ENCODE peak calls at places on chromosome 10, in five cellular contexts. One of them, this sample, is unnamed.

GRCh38 chr10:28326516-28327493 is 23.9 kb upstream of the MPP7 start:
- DNase-seq in tibial nerve: no peak
- DNase-seq in mammary epithelial cell: peak
- DNase-seq in endothelial cell of umbilical vein: peak
- DNase-seq in Panc1: no peak
- DNase-seq in this sample: peak

GRCh38 chr10:44864042-44864436 is 47.1 kb upstream of the TMEM72 start:
- DNase-seq in tibial nerve: no peak
- DNase-seq in mammary epithelial cell: peak
- DNase-seq in endothelial cell of umbilical vein: peak
- DNase-seq in Panc1: no peak
- DNase-seq in this sample: no peak

GRCh38 chr10:70374775-70375614 is 7.4 kb downstream of the LRRC20 start:
- DNase-seq in mammary epithelial cell: no peak
- DNase-seq in tibial nerve: no peak
- DNase-seq in endothelial cell of umbilical vein: peak
- DNase-seq in Panc1: no peak
- DNase-seq in this sample: no peak

GRCh38 chr10:60399343-60399742 is 9.7 kb upstream of the ANK3 start:
- DNase-seq in mammary epithelial cell: peak
- DNase-seq in endothelial cell of umbilical vein: no peak
- DNase-seq in tibial nerve: no peak
- DNase-seq in Panc1: no peak
- DNase-seq in this sample: no peak

GRCh38 chr10:4568731-4569130 is 257.3 kb upstream of the AKR1E2 start:
- DNase-seq in endothelial cell of umbilical vein: no peak
- DNase-seq in tibial nerve: no peak
- DNase-seq in mammary epithelial cell: no peak
- DNase-seq in Panc1: no peak
- DNase-seq in this sample: no peak

GRCh38 chr10:37952051-37952815 is 24.2 kb downstream of the ZNF25 start:
- DNase-seq in tibial nerve: no peak
- DNase-seq in Panc1: no peak
- DNase-seq in mammary epithelial cell: no peak
- DNase-seq in endothelial cell of umbilical vein: no peak
- DNase-seq in this sample: no peak

GRCh38 chr10:125144693-125145623 is 15.4 kb downstream of the CTBP2 start:
- DNase-seq in mammary epithelial cell: peak
- DNase-seq in endothelial cell of umbilical vein: no peak
- DNase-seq in tibial nerve: no peak
- DNase-seq in Panc1: no peak
- DNase-seq in this sample: no peak

GRCh38 chr10:118481871-118482270 is 113.6 kb downstream of the PRLHR start:
- DNase-seq in Panc1: no peak
- DNase-seq in endothelial cell of umbilical vein: no peak
- DNase-seq in mammary epithelial cell: no peak
- DNase-seq in tibial nerve: no peak
- DNase-seq in this sample: no peak

GRCh38 chr10:70915806-70916205 is 27.4 kb upstream of the PCBD1 start:
- DNase-seq in mammary epithelial cell: no peak
- DNase-seq in tibial nerve: no peak
- DNase-seq in Panc1: no peak
- DNase-seq in endothelial cell of umbilical vein: no peak
- DNase-seq in this sample: peak

GRCh38 chr10:26437637-26438461 is at the start of gene APBB1IP:
- DNase-seq in endothelial cell of umbilical vein: no peak
- DNase-seq in mammary epithelial cell: no peak
- DNase-seq in tibial nerve: peak
- DNase-seq in Panc1: no peak
- DNase-seq in this sample: peak

GRCh38 chr10:1933215-1933614 is 195.9 kb upstream of the ADARB2 start:
- DNase-seq in mammary epithelial cell: no peak
- DNase-seq in endothelial cell of umbilical vein: no peak
- DNase-seq in tibial nerve: no peak
- DNase-seq in Panc1: no peak
- DNase-seq in this sample: no peak

GRCh38 chr10:23994459-23995046 is 214.4 kb upstream of the KIAA1217 start:
- DNase-seq in mammary epithelial cell: peak
- DNase-seq in tibial nerve: peak
- DNase-seq in Panc1: peak
- DNase-seq in endothelial cell of umbilical vein: peak
- DNase-seq in this sample: peak

GRCh38 chr10:115082521-115082920 is 10.6 kb upstream of the ATRNL1 start:
- DNase-seq in tibial nerve: no peak
- DNase-seq in endothelial cell of umbilical vein: peak
- DNase-seq in mammary epithelial cell: peak
- DNase-seq in Panc1: no peak
- DNase-seq in this sample: no peak

GRCh38 chr10:5971886-5972285 is 5.5 kb downstream of the IL15RA start:
- DNase-seq in mammary epithelial cell: no peak
- DNase-seq in endothelial cell of umbilical vein: no peak
- DNase-seq in tibial nerve: no peak
- DNase-seq in Panc1: no peak
- DNase-seq in this sample: no peak

GRCh38 chr10:14547826-14548225 is 217.1 kb upstream of the FRMD4A start:
- DNase-seq in Panc1: no peak
- DNase-seq in endothelial cell of umbilical vein: no peak
- DNase-seq in tibial nerve: no peak
- DNase-seq in mammary epithelial cell: no peak
- DNase-seq in this sample: no peak

GRCh38 chr10:133131754-133132710 is 28.0 kb upstream of the KNDC1 start:
- DNase-seq in Panc1: no peak
- DNase-seq in endothelial cell of umbilical vein: no peak
- DNase-seq in tibial nerve: no peak
- DNase-seq in mammary epithelial cell: no peak
- DNase-seq in this sample: no peak

GRCh38 chr10:86346169-86346793 is 20.3 kb downstream of the GRID1 start:
- DNase-seq in mammary epithelial cell: no peak
- DNase-seq in endothelial cell of umbilical vein: no peak
- DNase-seq in Panc1: no peak
- DNase-seq in tibial nerve: no peak
- DNase-seq in this sample: no peak

GRCh38 chr10:4514445-4515108 is 311.4 kb upstream of the AKR1E2 start:
- DNase-seq in Panc1: no peak
- DNase-seq in endothelial cell of umbilical vein: no peak
- DNase-seq in tibial nerve: peak
- DNase-seq in mammary epithelial cell: no peak
- DNase-seq in this sample: peak

GRCh38 chr10:19638173-19638872 is 177.9 kb upstream of the PLXDC2 start:
- DNase-seq in mammary epithelial cell: peak
- DNase-seq in tibial nerve: no peak
- DNase-seq in Panc1: no peak
- DNase-seq in endothelial cell of umbilical vein: no peak
- DNase-seq in this sample: no peak

GRCh38 chr10:10528563-10528910 is 489.1 kb upstream of the CELF2 start:
- DNase-seq in Panc1: no peak
- DNase-seq in endothelial cell of umbilical vein: no peak
- DNase-seq in tibial nerve: no peak
- DNase-seq in mammary epithelial cell: no peak
- DNase-seq in this sample: no peak

GRCh38 chr10:91552260-91552659 is 80.6 kb downstream of the PPP1R3C start:
- DNase-seq in Panc1: no peak
- DNase-seq in endothelial cell of umbilical vein: no peak
- DNase-seq in tibial nerve: no peak
- DNase-seq in mammary epithelial cell: no peak
- DNase-seq in this sample: no peak

GRCh38 chr10:131856441-131857094 is 44.2 kb upstream of the PPP2R2D start:
- DNase-seq in tibial nerve: no peak
- DNase-seq in endothelial cell of umbilical vein: no peak
- DNase-seq in mammary epithelial cell: no peak
- DNase-seq in Panc1: no peak
- DNase-seq in this sample: no peak

GRCh38 chr10:60388116-60388515 is 1.6 kb downstream of the ANK3 start:
- DNase-seq in mammary epithelial cell: no peak
- DNase-seq in endothelial cell of umbilical vein: no peak
- DNase-seq in Panc1: no peak
- DNase-seq in tibial nerve: no peak
- DNase-seq in this sample: no peak

GRCh38 chr10:88232029-88232895 is 350.9 kb downstream of the RNLS start:
- DNase-seq in mammary epithelial cell: no peak
- DNase-seq in endothelial cell of umbilical vein: no peak
- DNase-seq in Panc1: no peak
- DNase-seq in tibial nerve: peak
- DNase-seq in this sample: peak

GRCh38 chr10:113539789-113540188 is 13.1 kb upstream of the HABP2 start:
- DNase-seq in Panc1: no peak
- DNase-seq in tibial nerve: no peak
- DNase-seq in endothelial cell of umbilical vein: no peak
- DNase-seq in mammary epithelial cell: peak
- DNase-seq in this sample: no peak

GRCh38 chr10:79246209-79246581 is 101.1 kb upstream of the PPIF start:
- DNase-seq in mammary epithelial cell: no peak
- DNase-seq in Panc1: no peak
- DNase-seq in endothelial cell of umbilical vein: peak
- DNase-seq in tibial nerve: peak
- DNase-seq in this sample: peak

GRCh38 chr10:94902570-94902969 is 35.9 kb upstream of the CYP2C9 start:
- DNase-seq in mammary epithelial cell: peak
- DNase-seq in tibial nerve: no peak
- DNase-seq in Panc1: no peak
- DNase-seq in endothelial cell of umbilical vein: no peak
- DNase-seq in this sample: no peak

GRCh38 chr10:93072225-93072712 is 1.4 kb upstream of the CYP26A1 start:
- DNase-seq in mammary epithelial cell: no peak
- DNase-seq in Panc1: no peak
- DNase-seq in endothelial cell of umbilical vein: no peak
- DNase-seq in tibial nerve: no peak
- DNase-seq in this sample: no peak

GRCh38 chr10:27537166-27537565 is 33.1 kb downstream of the RAB18 start:
- DNase-seq in Panc1: no peak
- DNase-seq in tibial nerve: no peak
- DNase-seq in mammary epithelial cell: no peak
- DNase-seq in endothelial cell of umbilical vein: no peak
- DNase-seq in this sample: no peak

GRCh38 chr10:132526676-132527075 is 10.9 kb upstream of the INPP5A start:
- DNase-seq in tibial nerve: no peak
- DNase-seq in Panc1: no peak
- DNase-seq in mammary epithelial cell: no peak
- DNase-seq in endothelial cell of umbilical vein: no peak
- DNase-seq in this sample: peak

GRCh38 chr10:132480356-132480755 is 57.2 kb upstream of the INPP5A start:
- DNase-seq in endothelial cell of umbilical vein: no peak
- DNase-seq in mammary epithelial cell: no peak
- DNase-seq in Panc1: no peak
- DNase-seq in tibial nerve: no peak
- DNase-seq in this sample: no peak

DNA sequence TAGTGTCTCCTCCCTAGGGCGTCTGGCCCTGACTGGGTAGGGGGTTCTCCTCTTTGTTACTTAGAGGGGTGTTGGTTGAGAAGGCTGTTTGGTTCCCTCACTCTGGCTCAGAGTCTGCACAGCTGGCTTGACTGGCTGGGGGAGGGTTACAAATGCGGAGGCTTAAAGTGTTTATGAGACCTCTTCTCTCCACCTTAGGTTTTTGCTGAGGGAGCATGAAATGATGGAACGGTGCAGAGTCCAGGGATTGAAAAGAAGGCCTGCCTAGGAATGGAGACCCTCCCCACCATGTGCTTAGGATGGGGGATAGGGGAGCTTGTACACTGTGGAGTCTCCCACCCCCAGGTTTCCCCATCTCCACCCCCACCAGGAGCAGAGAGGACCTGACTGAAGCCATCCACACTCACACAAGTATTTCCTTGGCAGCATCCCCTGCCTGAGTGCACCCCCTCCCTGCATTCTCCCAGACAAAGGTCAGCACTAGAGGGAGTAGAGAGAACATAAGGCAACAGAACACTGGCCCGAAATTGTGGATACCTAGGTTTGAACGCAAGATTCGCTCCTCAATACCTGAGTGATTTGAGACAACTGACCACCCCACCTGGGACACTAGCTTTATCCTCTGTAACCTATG is 1.7 kb upstream of the LDB1 start:
- DNase-seq in mammary epithelial cell: no peak
- DNase-seq in tibial nerve: no peak
- DNase-seq in Panc1: no peak
- DNase-seq in endothelial cell of umbilical vein: no peak
- DNase-seq in this sample: no peak
- H3K4me3 ChIP-seq in mammary epithelial cell: no peak
- H3K4me3 ChIP-seq in tibial nerve: no peak
- H3K4me3 ChIP-seq in Panc1: no peak
- H3K4me3 ChIP-seq in endothelial cell of umbilical vein: no peak
- H3K4me3 ChIP-seq in this sample: peak

GRCh38 chr10:3197354-3198003 is 24.9 kb upstream of the PITRM1 start:
- DNase-seq in tibial nerve: peak
- DNase-seq in mammary epithelial cell: peak
- DNase-seq in Panc1: peak
- DNase-seq in endothelial cell of umbilical vein: peak
- DNase-seq in this sample: peak
- H3K4me3 ChIP-seq in tibial nerve: no peak
- H3K4me3 ChIP-seq in mammary epithelial cell: peak
- H3K4me3 ChIP-seq in Panc1: peak
- H3K4me3 ChIP-seq in endothelial cell of umbilical vein: peak
- H3K4me3 ChIP-seq in this sample: peak

GRCh38 chr10:119493155-119493554 is 49.4 kb downstream of the RGS10 start:
- DNase-seq in mammary epithelial cell: no peak
- DNase-seq in Panc1: no peak
- DNase-seq in tibial nerve: no peak
- DNase-seq in endothelial cell of umbilical vein: no peak
- DNase-seq in this sample: no peak

GRCh38 chr10:119491941-119492340 is 50.6 kb downstream of the RGS10 start:
- DNase-seq in tibial nerve: no peak
- DNase-seq in endothelial cell of umbilical vein: no peak
- DNase-seq in mammary epithelial cell: no peak
- DNase-seq in Panc1: no peak
- DNase-seq in this sample: no peak

GRCh38 chr10:119488675-119489074 is 53.8 kb downstream of the RGS10 start:
- DNase-seq in endothelial cell of umbilical vein: no peak
- DNase-seq in mammary epithelial cell: no peak
- DNase-seq in Panc1: no peak
- DNase-seq in tibial nerve: no peak
- DNase-seq in this sample: no peak

GRCh38 chr10:119494224-119495060 is 48.1 kb downstream of the RGS10 start:
- DNase-seq in endothelial cell of umbilical vein: no peak
- DNase-seq in Panc1: peak
- DNase-seq in mammary epithelial cell: no peak
- DNase-seq in tibial nerve: no peak
- DNase-seq in this sample: no peak

GRCh38 chr10:119489572-119490326 is 52.8 kb downstream of the RGS10 start:
- DNase-seq in Panc1: peak
- DNase-seq in endothelial cell of umbilical vein: peak
- DNase-seq in mammary epithelial cell: peak
- DNase-seq in tibial nerve: no peak
- DNase-seq in this sample: peak
- H3K4me3 ChIP-seq in Panc1: peak
- H3K4me3 ChIP-seq in endothelial cell of umbilical vein: no peak
- H3K4me3 ChIP-seq in mammary epithelial cell: peak
- H3K4me3 ChIP-seq in tibial nerve: no peak
- H3K4me3 ChIP-seq in this sample: peak

DNA sequence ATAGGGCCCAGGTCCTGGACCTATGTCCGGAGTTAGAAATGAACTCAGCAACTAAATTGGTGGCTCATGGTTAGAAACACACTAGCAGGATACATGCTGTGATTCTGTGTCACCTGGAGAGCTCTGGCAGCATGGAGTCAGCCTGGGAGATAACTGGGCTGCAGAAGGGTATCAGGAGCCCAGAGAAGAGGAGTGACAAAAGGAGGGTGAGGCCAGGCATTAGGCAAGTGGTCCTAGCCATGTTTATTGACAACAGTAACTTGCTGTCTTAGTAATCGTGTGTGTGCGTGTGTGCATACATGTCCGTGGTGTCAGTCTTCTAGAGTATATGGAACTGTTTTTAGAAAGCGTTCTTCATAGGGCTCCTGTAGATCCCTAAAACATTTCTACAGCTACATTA is 157.5 kb upstream of the PHYHIPL start:
- DNase-seq in endothelial cell of umbilical vein: no peak
- DNase-seq in tibial nerve: no peak
- DNase-seq in mammary epithelial cell: no peak
- DNase-seq in Panc1: no peak
- DNase-seq in this sample: no peak
- H3K4me3 ChIP-seq in endothelial cell of umbilical vein: no peak
- H3K4me3 ChIP-seq in tibial nerve: no peak
- H3K4me3 ChIP-seq in mammary epithelial cell: no peak
- H3K4me3 ChIP-seq in Panc1: no peak
- H3K4me3 ChIP-seq in this sample: peak

This sample was measured in left ventricle myocardium inferior.